ENCODE peak calls at places on chromosomes 4 and X, in six cellular contexts. W, T, L, E, Y and B are unnamed samples.

GRCh38 chr4:891747-892146 is 40.4 kb downstream of the GAK start:
- DNase-seq in W (no peak), T (no peak), L (no peak), E (no peak), Y (peak; percentile 32), B (no peak)

GRCh38 chrX:8586953-8587352 is 122.3 kb downstream of the VCX3B start:
- DNase-seq in W (no peak), T (no peak), L (no peak), E (no peak), Y (no peak), B (no peak)

GRCh38 chr4:3660086-3660927 is 105.9 kb upstream of the ADRA2C start:
- DNase-seq in W (no peak), T (no peak), L (peak; percentile 32), E (no peak), Y (peak; percentile 43), B (no peak)

GRCh38 chr4:152243890-152244595 is 291.8 kb downstream of the FBXW7 start:
- DNase-seq in W (peak; percentile 48), T (peak; percentile 22), L (no peak), E (no peak), Y (no peak), B (no peak)

GRCh38 chr4:40576651-40577480 is 52.8 kb downstream of the RBM47 start:
- DNase-seq in W (peak; percentile 95), T (peak; percentile 83), L (peak; percentile 18), E (no peak), Y (peak; percentile 11), B (peak; percentile 8)

GRCh38 chrX:74179071-74179470 is 124.9 kb upstream of the ZCCHC13 start:
- DNase-seq in W (peak; percentile 59), T (peak; percentile 19), L (no peak), E (no peak), Y (no peak), B (no peak)

GRCh38 chr4:148205481-148205880 is 236.7 kb downstream of the NR3C2 start:
- DNase-seq in W (no peak), T (no peak), L (no peak), E (no peak), Y (no peak), B (no peak)

GRCh38 chrX:14675500-14675899 is 146.2 kb downstream of the GLRA2 start:
- DNase-seq in W (no peak), T (no peak), L (no peak), E (no peak), Y (no peak), B (no peak)

GRCh38 chr4:531721-532565 is 32.9 kb downstream of the PIGG start:
- DNase-seq in W (no peak), T (no peak), L (no peak), E (no peak), Y (no peak), B (no peak)

GRCh38 chr4:11821774-11822430 is 393.2 kb upstream of the HS3ST1 start:
- DNase-seq in W (no peak), T (no peak), L (no peak), E (no peak), Y (no peak), B (no peak)

GRCh38 chr4:84632092-84632491 is 49.2 kb downstream of the CDS1 start:
- DNase-seq in W (peak; percentile 94), T (peak; percentile 4), L (no peak), E (no peak), Y (no peak), B (no peak)

GRCh38 chr4:44150091-44150576 is 298.5 kb downstream of the KCTD8 start:
- DNase-seq in W (peak; percentile 3), T (no peak), L (no peak), E (no peak), Y (no peak), B (no peak)

GRCh38 chr4:7206856-7207567 is 14.7 kb downstream of the SORCS2 start:
- DNase-seq in W (peak; percentile 82), T (peak; percentile 95), L (peak; percentile 32), E (peak; percentile 85), Y (peak; percentile 60), B (no peak)